ENCODE peak calls at places on chromosomes 13 and 19, in four cellular contexts. One of them, this sample, is unnamed.

GRCh38 chr13:63605403-63605802 is 2189.8 kb upstream of the PCDH20 start:
- DNase-seq in astrocyte of the cerebellum: no peak
- DNase-seq in Panc1: no peak
- DNase-seq in HCT116: no peak
- DNase-seq in this sample: no peak

GRCh38 chr13:99926014-99926731 is 45.4 kb downstream of the ZIC5 start:
- DNase-seq in astrocyte of the cerebellum: no peak
- DNase-seq in Panc1: no peak
- DNase-seq in HCT116: peak
- DNase-seq in this sample: no peak

GRCh38 chr13:38767506-38768265 is 80.8 kb downstream of the FREM2 start:
- DNase-seq in astrocyte of the cerebellum: no peak
- DNase-seq in Panc1: no peak
- DNase-seq in HCT116: no peak
- DNase-seq in this sample: no peak

GRCh38 chr19:14487370-14488125 is 8.4 kb downstream of the GIPC1 start:
- DNase-seq in astrocyte of the cerebellum: no peak
- DNase-seq in Panc1: no peak
- DNase-seq in HCT116: no peak
- DNase-seq in this sample: no peak

GRCh38 chr13:50099473-50099872 is 84.2 kb downstream of the KCNRG start:
- DNase-seq in astrocyte of the cerebellum: no peak
- DNase-seq in Panc1: no peak
- DNase-seq in HCT116: no peak
- DNase-seq in this sample: no peak

GRCh38 chr13:51697181-51697580 is 106.8 kb downstream of the DHRS12 start:
- DNase-seq in astrocyte of the cerebellum: no peak
- DNase-seq in Panc1: no peak
- DNase-seq in HCT116: no peak
- DNase-seq in this sample: no peak

GRCh38 chr13:45411226-45411625 is 6.9 kb downstream of the SLC25A30 start:
- DNase-seq in astrocyte of the cerebellum: no peak
- DNase-seq in Panc1: no peak
- DNase-seq in HCT116: no peak
- DNase-seq in this sample: no peak

GRCh38 chr19:53908933-53909415 is at the start of gene CACNG7:
- DNase-seq in astrocyte of the cerebellum: no peak
- DNase-seq in Panc1: no peak
- DNase-seq in HCT116: no peak
- DNase-seq in this sample: no peak

GRCh38 chr19:17703823-17704463 is 15.3 kb upstream of the MAP1S start:
- DNase-seq in astrocyte of the cerebellum: no peak
- DNase-seq in Panc1: peak
- DNase-seq in HCT116: peak
- DNase-seq in this sample: no peak

GRCh38 chr19:5672708-5673459 is 7.4 kb downstream of the MICOS13 start:
- DNase-seq in astrocyte of the cerebellum: no peak
- DNase-seq in Panc1: no peak
- DNase-seq in HCT116: no peak
- DNase-seq in this sample: no peak

GRCh38 chr13:66323695-66324094 is 906.4 kb downstream of the PCDH9 start:
- DNase-seq in astrocyte of the cerebellum: no peak
- DNase-seq in Panc1: no peak
- DNase-seq in HCT116: no peak
- DNase-seq in this sample: no peak

GRCh38 chr13:101090287-101090686 is 326.0 kb downstream of the NALCN start:
- DNase-seq in astrocyte of the cerebellum: no peak
- DNase-seq in Panc1: no peak
- DNase-seq in HCT116: no peak
- DNase-seq in this sample: no peak

GRCh38 chr19:17671906-17672305 is 16.2 kb downstream of the UNC13A start:
- DNase-seq in astrocyte of the cerebellum: no peak
- DNase-seq in Panc1: no peak
- DNase-seq in HCT116: peak
- DNase-seq in this sample: no peak

GRCh38 chr19:57320180-57321084 is at the start of gene ZNF543:
- DNase-seq in astrocyte of the cerebellum: peak
- DNase-seq in Panc1: peak
- DNase-seq in HCT116: peak
- DNase-seq in this sample: peak

GRCh38 chr13:44004881-44005280 is 125.2 kb downstream of the LACC1 start:
- DNase-seq in astrocyte of the cerebellum: no peak
- DNase-seq in Panc1: no peak
- DNase-seq in HCT116: no peak
- DNase-seq in this sample: peak

GRCh38 chr19:7149956-7150705 is 80.6 kb downstream of the ZNF557 start:
- DNase-seq in astrocyte of the cerebellum: no peak
- DNase-seq in Panc1: no peak
- DNase-seq in HCT116: no peak
- DNase-seq in this sample: no peak

GRCh38 chr13:106772202-106772601 is 204.3 kb upstream of the ARGLU1 start:
- DNase-seq in astrocyte of the cerebellum: no peak
- DNase-seq in Panc1: no peak
- DNase-seq in HCT116: no peak
- DNase-seq in this sample: no peak

GRCh38 chr19:57334191-57334590 is 13.9 kb downstream of the ZNF543 start:
- DNase-seq in astrocyte of the cerebellum: no peak
- DNase-seq in Panc1: no peak
- DNase-seq in HCT116: no peak
- DNase-seq in this sample: no peak

GRCh38 chr13:70366720-70367119 is 258.5 kb upstream of the KLHL1 start:
- DNase-seq in astrocyte of the cerebellum: no peak
- DNase-seq in Panc1: no peak
- DNase-seq in HCT116: no peak
- DNase-seq in this sample: no peak

GRCh38 chr13:75495938-75496337 is 14.0 kb upstream of the TBC1D4 start:
- DNase-seq in astrocyte of the cerebellum: peak
- DNase-seq in Panc1: no peak
- DNase-seq in HCT116: no peak
- DNase-seq in this sample: no peak

GRCh38 chr19:35155441-35155840 is 906 bp downstream of the FXYD5 start:
- DNase-seq in astrocyte of the cerebellum: no peak
- DNase-seq in Panc1: no peak
- DNase-seq in HCT116: no peak
- DNase-seq in this sample: no peak

GRCh38 chr19:22332924-22333323 is 46.7 kb downstream of the ZNF729 start:
- DNase-seq in astrocyte of the cerebellum: no peak
- DNase-seq in Panc1: no peak
- DNase-seq in HCT116: no peak
- DNase-seq in this sample: no peak

GRCh38 chr19:15144046-15144646 is 36.9 kb downstream of the SYDE1 start:
- DNase-seq in astrocyte of the cerebellum: no peak
- DNase-seq in Panc1: no peak
- DNase-seq in HCT116: no peak
- DNase-seq in this sample: no peak

GRCh38 chr19:18940791-18941627 is at the start of gene HOMER3:
- DNase-seq in astrocyte of the cerebellum: no peak
- DNase-seq in Panc1: no peak
- DNase-seq in HCT116: no peak
- DNase-seq in this sample: no peak

GRCh38 chr13:73096173-73097117 is 37.6 kb downstream of the KLF5 start:
- DNase-seq in astrocyte of the cerebellum: no peak
- DNase-seq in Panc1: no peak
- DNase-seq in HCT116: no peak
- DNase-seq in this sample: no peak

GRCh38 chr19:48698046-48698445 is 2.3 kb downstream of the FUT2 start:
- DNase-seq in astrocyte of the cerebellum: peak
- DNase-seq in Panc1: no peak
- DNase-seq in HCT116: no peak
- DNase-seq in this sample: peak

GRCh38 chr19:16587031-16588023 is 15.1 kb upstream of the SLC35E1 start:
- DNase-seq in astrocyte of the cerebellum: no peak
- DNase-seq in Panc1: no peak
- DNase-seq in HCT116: no peak
- DNase-seq in this sample: no peak

GRCh38 chr19:19146000-19146608 is 7.8 kb upstream of the TMEM161A start:
- DNase-seq in astrocyte of the cerebellum: no peak
- DNase-seq in Panc1: no peak
- DNase-seq in HCT116: no peak
- DNase-seq in this sample: peak

GRCh38 chr19:35030257-35031071 is at the start of gene SCN1B:
- DNase-seq in astrocyte of the cerebellum: no peak
- DNase-seq in Panc1: no peak
- DNase-seq in HCT116: peak
- DNase-seq in this sample: no peak

GRCh38 chr19:51365211-51366049 is 758 bp downstream of the ETFB start:
- DNase-seq in astrocyte of the cerebellum: no peak
- DNase-seq in Panc1: no peak
- DNase-seq in HCT116: no peak
- DNase-seq in this sample: no peak

GRCh38 chr13:109055850-109056249 is 426.4 kb downstream of the MYO16 start:
- DNase-seq in astrocyte of the cerebellum: no peak
- DNase-seq in Panc1: no peak
- DNase-seq in HCT116: no peak
- DNase-seq in this sample: no peak

GRCh38 chr19:30393729-30394480 is 21.7 kb downstream of the ZNF536 start:
- DNase-seq in astrocyte of the cerebellum: no peak
- DNase-seq in Panc1: no peak
- DNase-seq in HCT116: no peak
- DNase-seq in this sample: no peak

GRCh38 chr19:30393046-30393445 is 20.9 kb downstream of the ZNF536 start:
- DNase-seq in astrocyte of the cerebellum: no peak
- DNase-seq in Panc1: no peak
- DNase-seq in HCT116: no peak
- DNase-seq in this sample: no peak

GRCh38 chr19:30391554-30392551 is 19.7 kb downstream of the ZNF536 start:
- DNase-seq in astrocyte of the cerebellum: peak
- DNase-seq in Panc1: no peak
- DNase-seq in HCT116: no peak
- DNase-seq in this sample: no peak

GRCh38 chr19:30395283-30395682 is 23.1 kb downstream of the ZNF536 start:
- DNase-seq in astrocyte of the cerebellum: no peak
- DNase-seq in Panc1: no peak
- DNase-seq in HCT116: no peak
- DNase-seq in this sample: no peak

DNA sequence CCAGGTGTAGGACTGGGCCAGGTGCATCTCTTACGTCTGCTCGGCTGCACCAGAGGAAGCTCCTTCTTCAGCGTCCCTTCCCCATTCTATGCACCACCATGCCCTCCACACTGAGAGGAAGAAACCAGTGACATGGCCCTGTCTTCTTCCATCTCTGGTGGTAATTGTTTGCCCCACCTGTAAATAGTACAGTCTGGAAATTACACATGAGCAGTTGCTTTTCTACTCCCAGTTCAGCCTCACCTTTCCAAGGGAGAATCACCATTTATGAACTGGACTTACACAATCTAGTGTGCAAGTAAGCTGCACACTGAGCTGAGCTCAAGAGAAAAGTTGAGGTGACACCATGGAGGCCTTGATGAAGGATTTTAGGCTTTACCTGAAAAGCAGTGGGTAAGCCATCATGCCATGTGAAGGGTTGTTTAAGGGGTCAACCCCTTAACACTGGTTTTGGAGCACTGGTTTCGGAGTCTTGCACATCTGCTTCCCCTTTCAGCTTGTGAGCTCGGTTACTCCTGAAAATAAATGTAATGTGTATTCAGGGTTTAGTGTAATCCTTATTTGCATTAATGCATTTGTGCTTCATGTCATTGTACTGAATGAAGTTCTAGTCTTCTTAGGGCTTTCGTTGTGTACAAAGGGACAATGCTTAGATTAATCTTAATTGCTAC is 22.4 kb downstream of the ZNF536 start:
- DNase-seq in astrocyte of the cerebellum: no peak
- DNase-seq in Panc1: no peak
- DNase-seq in HCT116: no peak
- DNase-seq in this sample: no peak
- H3K4me3 ChIP-seq in astrocyte of the cerebellum: no peak
- H3K4me3 ChIP-seq in Panc1: no peak
- H3K4me3 ChIP-seq in HCT116: no peak
- H3K4me3 ChIP-seq in this sample: no peak

GRCh38 chr19:13103585-13103923 is 896 bp upstream of the LYL1 start:
- DNase-seq in astrocyte of the cerebellum: no peak
- DNase-seq in Panc1: no peak
- DNase-seq in HCT116: no peak
- DNase-seq in this sample: no peak
- TF ChIP-seq CTCF in astrocyte of the cerebellum: no peak
- TF ChIP-seq CTCF in Panc1: no peak
- TF ChIP-seq CTCF in HCT116: no peak
- TF ChIP-seq CTCF in this sample: no peak

GRCh38 chr19:33811736-33812387 is 15.2 kb downstream of the KCTD15 start:
- DNase-seq in astrocyte of the cerebellum: no peak
- DNase-seq in Panc1: no peak
- DNase-seq in HCT116: no peak
- DNase-seq in this sample: no peak

GRCh38 chr19:33812388-33813330 is 16.0 kb downstream of the KCTD15 start:
- DNase-seq in astrocyte of the cerebellum: no peak
- DNase-seq in Panc1: no peak
- DNase-seq in HCT116: no peak
- DNase-seq in this sample: no peak

GRCh38 chr19:33811246-33811645 is 14.6 kb downstream of the KCTD15 start:
- DNase-seq in astrocyte of the cerebellum: no peak
- DNase-seq in Panc1: no peak
- DNase-seq in HCT116: no peak
- DNase-seq in this sample: no peak

GRCh38 chr19:33809960-33810359 is 13.3 kb downstream of the KCTD15 start:
- DNase-seq in astrocyte of the cerebellum: no peak
- DNase-seq in Panc1: no peak
- DNase-seq in HCT116: no peak
- DNase-seq in this sample: no peak

DNA sequence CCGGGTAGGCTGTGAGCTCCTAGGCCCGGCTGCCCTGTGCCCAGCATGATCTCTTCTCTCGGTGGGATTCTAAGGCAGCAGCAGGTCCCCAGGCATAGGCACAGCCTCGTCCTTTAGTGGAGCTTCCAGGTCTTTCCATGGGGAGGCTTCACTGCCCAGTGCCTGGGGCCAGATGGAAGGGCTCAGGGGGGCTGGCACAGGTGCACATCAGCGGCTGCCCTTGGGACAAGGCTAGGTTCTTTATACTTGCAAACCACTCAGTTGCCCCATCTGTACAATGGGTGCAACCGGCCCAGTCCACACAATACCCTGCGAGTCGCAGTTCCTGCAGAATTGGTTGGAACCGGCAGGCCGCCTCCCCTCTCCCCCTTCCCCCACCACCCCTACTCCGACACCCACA is 14.2 kb downstream of the KCTD15 start:
- DNase-seq in astrocyte of the cerebellum: no peak
- DNase-seq in Panc1: no peak
- DNase-seq in HCT116: no peak
- DNase-seq in this sample: no peak
- H3K4me3 ChIP-seq in astrocyte of the cerebellum: no peak
- H3K4me3 ChIP-seq in Panc1: no peak
- H3K4me3 ChIP-seq in HCT116: no peak
- H3K4me3 ChIP-seq in this sample: no peak

DNA sequence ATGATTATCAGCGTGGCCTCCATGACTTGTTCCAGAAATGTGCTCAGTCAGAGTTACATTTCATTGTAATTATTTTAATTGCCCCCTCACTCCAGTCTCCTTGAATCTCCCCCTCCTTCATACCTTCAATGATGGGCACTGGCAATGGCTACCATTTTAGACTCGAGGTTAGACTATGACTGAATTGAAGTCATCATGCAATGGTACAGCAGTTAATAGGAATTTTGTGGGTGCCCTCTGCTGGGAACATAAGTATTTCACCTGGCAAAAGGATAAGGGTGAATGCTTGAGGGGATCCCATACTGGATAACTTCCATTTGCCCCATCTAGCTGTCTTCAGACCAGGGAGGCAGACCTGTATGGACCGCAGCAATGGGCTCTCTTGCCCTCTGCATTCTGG is 32.2 kb upstream of the USP12 start:
- DNase-seq in astrocyte of the cerebellum: no peak
- DNase-seq in Panc1: no peak
- DNase-seq in HCT116: no peak
- DNase-seq in this sample: no peak
- TF ChIP-seq CTCF in astrocyte of the cerebellum: peak
- TF ChIP-seq CTCF in Panc1: peak
- TF ChIP-seq CTCF in HCT116: peak
- TF ChIP-seq CTCF in this sample: no peak

This sample was measured in HFF-Myc.